ENCODE peak calls at places on chromosomes 4 and X, in six cellular contexts. Z is lower lobe of right lung, U is transverse colon, V is psoas muscle, C is IMR-90, S is stomach. E is an unnamed sample. For H3K36me3, the result is how much of the 10 kb centered on the place peaks cover.

GRCh38 chr4:177124436-177124835 is 185.2 kb upstream of the NEIL3 start:
- DNase-seq in V (no peak), Z (no peak), S (no peak), U (no peak), C (no peak), E (no peak)

GRCh38 chr4:78880874-78881492 is 58.3 kb downstream of the PAQR3 start:
- DNase-seq in S (no peak), V (no peak), Z (no peak), C (no peak), U (no peak), E (no peak)

GRCh38 chr4:55092504-55092903 is 32.9 kb downstream of the KDR start:
- DNase-seq in V (no peak), U (no peak), C (no peak), Z (no peak), S (no peak), E (no peak)

GRCh38 chrX:30301977-30302376 is 7.2 kb downstream of the NR0B1 start:
- DNase-seq in Z (no peak), U (no peak), S (no peak), V (no peak), C (peak), E (no peak)

GRCh38 chrX:9337056-9337455 is 127.8 kb upstream of the TBL1X start:
- DNase-seq in S (no peak), C (peak), U (no peak), Z (no peak), V (no peak), E (no peak)

GRCh38 chrX:10611441-10612090 is 8.8 kb downstream of the MID1 start:
- DNase-seq in V (no peak), Z (no peak), C (peak), U (no peak), S (no peak), E (no peak)

GRCh38 chr4:57504139-57504538 is 394.0 kb upstream of the IGFBP7 start:
- DNase-seq in U (no peak), S (no peak), V (no peak), C (no peak), Z (no peak), E (no peak)

GRCh38 chrX:31931225-31931624 is 859.4 kb upstream of the FTHL17 start:
- DNase-seq in C (peak), U (no peak), Z (no peak), V (no peak), S (no peak), E (peak)

GRCh38 chrX:71253253-71254091 is 468 bp downstream of the ZMYM3 start:
- DNase-seq in V (peak), C (peak), U (peak), S (peak), Z (peak), E (no peak)

GRCh38 chr4:3107271-3108185 is 33.0 kb downstream of the HTT start:
- DNase-seq in V (peak), S (no peak), U (no peak), Z (no peak), C (no peak), E (no peak)

GRCh38 chrX:154016366-154017076 is 3.2 kb downstream of the IRAK1 start:
- DNase-seq in C (no peak), U (no peak), V (no peak), Z (no peak), S (no peak), E (peak)
- H3K36me3 ChIP-seq in C (under half), U (under half), V (under half), Z (under half), S (under half), E (under half)

GRCh38 chrX:131763674-131764073 is 219.8 kb downstream of the OR13H1 start:
- DNase-seq in C (peak), U (peak), Z (no peak), S (peak), V (peak), E (no peak)
- H3K36me3 ChIP-seq in C (under half), U (under half), Z (under half), S (under half), V (under half), E (under half)

DNA sequence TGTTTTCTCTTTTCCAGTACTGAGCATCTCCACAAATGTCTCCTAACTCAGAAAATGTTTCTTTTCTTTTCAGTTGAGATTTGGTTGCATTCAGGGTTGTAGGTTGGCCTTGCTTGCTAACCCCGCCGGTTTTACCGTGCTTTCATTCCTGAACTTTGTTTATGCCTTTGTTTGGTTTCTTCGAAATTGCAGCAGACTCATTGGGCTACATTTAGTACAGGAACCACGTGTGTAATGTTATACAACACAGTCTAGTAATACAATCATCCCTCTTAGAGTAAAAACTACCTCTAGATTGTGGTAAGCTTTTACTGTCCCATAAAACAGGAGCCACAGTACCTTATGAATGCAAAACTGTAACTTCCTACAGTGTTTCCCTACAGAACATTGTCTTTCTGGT is 57.9 kb downstream of the CCKAR start:
- DNase-seq in V (no peak), C (no peak), S (no peak), U (no peak), Z (no peak), E (no peak)
- H3K36me3 ChIP-seq in V (under half), C (under half), S (under half), U (under half), Z (half or more), E (under half)

GRCh38 chrX:1420371-1420770 is 28.5 kb upstream of the SLC25A6 start:
- DNase-seq in U (no peak), V (no peak), S (no peak), C (no peak), Z (peak), E (no peak)
- H3K36me3 ChIP-seq in U (under half), V (under half), S (half or more), C (half or more), Z (under half), E (under half)

DNA sequence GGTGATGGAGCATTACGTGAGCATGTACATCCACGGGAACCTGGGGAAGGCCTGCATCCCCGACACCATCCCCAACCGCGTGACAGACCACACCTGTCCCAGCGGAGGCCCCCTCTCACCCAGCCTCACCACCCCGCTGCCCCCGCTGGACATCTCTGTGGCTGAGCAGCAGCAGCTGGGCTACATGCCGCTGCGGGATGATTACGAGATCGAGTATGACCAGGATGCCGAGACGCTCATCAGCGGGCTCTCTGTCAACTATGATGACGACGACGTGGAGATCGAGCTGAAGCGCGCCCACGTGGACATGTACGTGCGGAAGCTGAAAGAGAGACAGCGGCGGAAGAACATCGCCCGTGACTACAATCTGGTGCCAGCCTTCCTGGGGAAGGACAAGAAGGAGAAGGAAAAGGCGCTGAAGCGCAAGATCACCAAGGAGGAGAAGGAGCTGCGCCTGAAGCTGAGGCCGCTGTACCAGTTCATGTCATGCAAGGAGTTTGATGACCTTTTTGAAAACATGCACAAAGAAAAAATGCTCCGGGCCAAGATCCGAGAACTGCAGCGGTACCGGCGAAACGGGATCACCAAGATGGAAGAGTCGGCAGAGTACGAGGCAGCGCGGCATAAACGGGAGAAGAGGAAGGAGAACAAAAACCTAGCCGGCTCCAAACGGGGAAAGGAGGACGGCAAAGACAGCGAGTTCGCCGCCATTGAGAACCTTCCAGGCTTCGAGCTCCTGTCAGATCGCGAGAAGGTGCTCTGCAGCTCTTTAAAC is 11.1 kb downstream of the TADA2B start:
- DNase-seq in U (no peak), C (no peak), V (no peak), S (no peak), Z (no peak), E (no peak)
- H3K36me3 ChIP-seq in U (under half), C (under half), V (under half), S (half or more), Z (half or more), E (under half)

GRCh38 chr4:169121920-169122319 is 111.9 kb upstream of the CBR4 start:
- DNase-seq in S (no peak), U (no peak), Z (no peak), C (no peak), V (no peak), E (no peak)
- H3K36me3 ChIP-seq in S (half or more), U (under half), Z (under half), C (under half), V (under half), E (under half)

GRCh38 chr4:118313098-118313497 is 39.7 kb downstream of the PRSS12 start:
- DNase-seq in U (no peak), V (no peak), Z (no peak), C (peak), S (no peak), E (no peak)
- H3K36me3 ChIP-seq in U (under half), V (under half), Z (under half), C (under half), S (under half), E (under half)

GRCh38 chr4:858831-859451 is 33.0 kb upstream of the CPLX1 start:
- DNase-seq in U (no peak), Z (peak), V (no peak), C (no peak), S (no peak), E (no peak)

GRCh38 chr4:854356-854755 is 28.4 kb upstream of the CPLX1 start:
- DNase-seq in C (no peak), S (no peak), V (no peak), Z (peak), U (no peak), E (no peak)

GRCh38 chr4:858136-858535 is 32.2 kb upstream of the CPLX1 start:
- DNase-seq in V (no peak), C (no peak), S (no peak), Z (peak), U (no peak), E (no peak)

GRCh38 chr4:857461-857860 is 31.5 kb upstream of the CPLX1 start:
- DNase-seq in C (no peak), Z (peak), U (no peak), S (no peak), V (no peak), E (no peak)

DNA sequence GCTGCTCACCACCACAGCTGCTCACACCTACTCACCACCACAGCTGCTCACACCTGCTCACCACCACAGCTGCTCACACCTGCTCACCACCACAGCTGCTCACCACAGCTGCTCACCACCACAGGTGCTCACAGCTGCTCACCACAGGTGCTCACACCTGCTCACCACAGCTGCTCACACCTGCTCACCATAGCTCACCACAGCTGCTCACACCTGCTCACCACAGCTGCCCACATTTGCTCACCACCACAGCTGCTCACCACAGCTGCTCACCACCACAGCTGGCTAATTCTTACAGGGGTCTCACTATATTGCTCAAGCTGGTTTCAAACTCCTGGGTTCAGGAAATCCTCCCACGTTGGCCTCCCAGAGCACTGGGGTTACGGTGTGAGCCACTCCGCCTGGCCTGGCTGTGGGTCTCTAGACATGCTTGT is 30.6 kb upstream of the CPLX1 start:
- DNase-seq in U (no peak), Z (peak), S (no peak), V (no peak), C (no peak), E (no peak)
- H3K36me3 ChIP-seq in U (under half), Z (half or more), S (half or more), V (under half), C (half or more), E (under half)

E was measured in small intestine.